ENCODE peak calls at places on chromosome 4, in four cellular contexts. One of them, this sample, is unnamed.
A peak's percentile ranks its signal among the peaks of the same experiment; 100 is the strongest.

GRCh38 chr4:108036252-108036651 is 46.6 kb downstream of the HADH start:
- DNase-seq in cardiac muscle cell: no peak
- DNase-seq in right cardiac atrium: no peak
- DNase-seq in heart right ventricle: no peak
- DNase-seq in this sample: no peak

GRCh38 chr4:69858683-69859082 is 1.3 kb downstream of the SULT1E1 start:
- DNase-seq in cardiac muscle cell: peak; percentile 75
- DNase-seq in right cardiac atrium: no peak
- DNase-seq in heart right ventricle: no peak
- DNase-seq in this sample: no peak

GRCh38 chr4:73589261-73589847 is 30.9 kb downstream of the RASSF6 start:
- DNase-seq in cardiac muscle cell: peak; percentile 86
- DNase-seq in right cardiac atrium: no peak
- DNase-seq in heart right ventricle: no peak
- DNase-seq in this sample: no peak

GRCh38 chr4:81194286-81194685 is 20.7 kb downstream of the PRKG2 start:
- DNase-seq in cardiac muscle cell: no peak
- DNase-seq in right cardiac atrium: no peak
- DNase-seq in heart right ventricle: no peak
- DNase-seq in this sample: no peak

GRCh38 chr4:76305971-76306881 is at the start of gene STBD1:
- DNase-seq in cardiac muscle cell: peak; percentile 65
- DNase-seq in right cardiac atrium: peak; percentile 92
- DNase-seq in heart right ventricle: peak; percentile 85
- DNase-seq in this sample: peak; percentile 91

GRCh38 chr4:150237110-150237852 is 159.0 kb downstream of the DCLK2 start:
- DNase-seq in cardiac muscle cell: peak; percentile 85
- DNase-seq in right cardiac atrium: no peak
- DNase-seq in heart right ventricle: no peak
- DNase-seq in this sample: no peak

GRCh38 chr4:158333820-158334219 is 123.5 kb downstream of the TMEM144 start:
- DNase-seq in cardiac muscle cell: no peak
- DNase-seq in right cardiac atrium: no peak
- DNase-seq in heart right ventricle: no peak
- DNase-seq in this sample: no peak

GRCh38 chr4:126954537-126955291 is 678.0 kb upstream of the INTU start:
- DNase-seq in cardiac muscle cell: no peak
- DNase-seq in right cardiac atrium: no peak
- DNase-seq in heart right ventricle: no peak
- DNase-seq in this sample: no peak

GRCh38 chr4:107035711-107036601 is at the start of gene DKK2:
- DNase-seq in cardiac muscle cell: peak; percentile 33
- DNase-seq in right cardiac atrium: peak; percentile 67
- DNase-seq in heart right ventricle: no peak
- DNase-seq in this sample: peak; percentile 73

GRCh38 chr4:37892641-37893040 is 1.8 kb downstream of the TBC1D1 start:
- DNase-seq in cardiac muscle cell: no peak
- DNase-seq in right cardiac atrium: no peak
- DNase-seq in heart right ventricle: no peak
- DNase-seq in this sample: peak; percentile 86

GRCh38 chr4:74374561-74375327 is 9.8 kb downstream of the EREG start:
- DNase-seq in cardiac muscle cell: peak; percentile 83
- DNase-seq in right cardiac atrium: peak; percentile 51
- DNase-seq in heart right ventricle: no peak
- DNase-seq in this sample: no peak

GRCh38 chr4:48339642-48340041 is 1.7 kb upstream of the SLAIN2 start:
- DNase-seq in cardiac muscle cell: no peak
- DNase-seq in right cardiac atrium: no peak
- DNase-seq in heart right ventricle: no peak
- DNase-seq in this sample: no peak

GRCh38 chr4:180695851-180696250 is 1547.4 kb upstream of the TENM3 start:
- DNase-seq in cardiac muscle cell: peak; percentile 1
- DNase-seq in right cardiac atrium: no peak
- DNase-seq in heart right ventricle: no peak
- DNase-seq in this sample: no peak

GRCh38 chr4:107243141-107243779 is 207.1 kb upstream of the DKK2 start:
- DNase-seq in cardiac muscle cell: no peak
- DNase-seq in right cardiac atrium: no peak
- DNase-seq in heart right ventricle: no peak
- DNase-seq in this sample: no peak

GRCh38 chr4:138831943-138832342 is 183.6 kb upstream of the NOCT start:
- DNase-seq in cardiac muscle cell: no peak
- DNase-seq in right cardiac atrium: no peak
- DNase-seq in heart right ventricle: no peak
- DNase-seq in this sample: no peak

GRCh38 chr4:128668566-128668965 is 140.9 kb upstream of the JADE1 start:
- DNase-seq in cardiac muscle cell: no peak
- DNase-seq in right cardiac atrium: no peak
- DNase-seq in heart right ventricle: no peak
- DNase-seq in this sample: no peak

GRCh38 chr4:181909368-181909767 is 333.8 kb upstream of the TENM3 start:
- DNase-seq in cardiac muscle cell: peak; percentile 49
- DNase-seq in right cardiac atrium: no peak
- DNase-seq in heart right ventricle: no peak
- DNase-seq in this sample: no peak

GRCh38 chr4:71206763-71207162 is 132.1 kb upstream of the SLC4A4 start:
- DNase-seq in cardiac muscle cell: no peak
- DNase-seq in right cardiac atrium: no peak
- DNase-seq in heart right ventricle: no peak
- DNase-seq in this sample: no peak

GRCh38 chr4:85210353-85210752 is 243.9 kb upstream of the WDFY3 start:
- DNase-seq in cardiac muscle cell: no peak
- DNase-seq in right cardiac atrium: no peak
- DNase-seq in heart right ventricle: no peak
- DNase-seq in this sample: no peak

GRCh38 chr4:1368421-1369090 is 21.5 kb downstream of the UVSSA start:
- DNase-seq in cardiac muscle cell: no peak
- DNase-seq in right cardiac atrium: no peak
- DNase-seq in heart right ventricle: no peak
- DNase-seq in this sample: peak; percentile 69

GRCh38 chr4:5784960-5785611 is 74.1 kb downstream of the EVC start:
- DNase-seq in cardiac muscle cell: peak; percentile 20
- DNase-seq in right cardiac atrium: no peak
- DNase-seq in heart right ventricle: no peak
- DNase-seq in this sample: peak; percentile 17

GRCh38 chr4:10212901-10213300 is 96.3 kb upstream of the WDR1 start:
- DNase-seq in cardiac muscle cell: no peak
- DNase-seq in right cardiac atrium: no peak
- DNase-seq in heart right ventricle: no peak
- DNase-seq in this sample: no peak

GRCh38 chr4:184456337-184456736 is 18.0 kb downstream of the IRF2 start:
- DNase-seq in cardiac muscle cell: no peak
- DNase-seq in right cardiac atrium: no peak
- DNase-seq in heart right ventricle: no peak
- DNase-seq in this sample: no peak

GRCh38 chr4:167000141-167000852 is 234.0 kb downstream of the SPOCK3 start:
- DNase-seq in cardiac muscle cell: no peak
- DNase-seq in right cardiac atrium: no peak
- DNase-seq in heart right ventricle: no peak
- DNase-seq in this sample: no peak

GRCh38 chr4:184163813-184164212 is 53.9 kb downstream of the ENPP6 start:
- DNase-seq in cardiac muscle cell: peak; percentile 55
- DNase-seq in right cardiac atrium: peak; percentile 75
- DNase-seq in heart right ventricle: peak; percentile 57
- DNase-seq in this sample: no peak

GRCh38 chr4:11312389-11312788 is 116.3 kb downstream of the HS3ST1 start:
- DNase-seq in cardiac muscle cell: peak; percentile 68
- DNase-seq in right cardiac atrium: peak; percentile 42
- DNase-seq in heart right ventricle: no peak
- DNase-seq in this sample: no peak

GRCh38 chr4:122577808-122578781 is 42.8 kb downstream of the IL21 start:
- DNase-seq in cardiac muscle cell: peak; percentile 56
- DNase-seq in right cardiac atrium: peak; percentile 31
- DNase-seq in heart right ventricle: no peak
- DNase-seq in this sample: no peak

GRCh38 chr4:168388890-168389289 is 70.3 kb upstream of the DDX60 start:
- DNase-seq in cardiac muscle cell: peak; percentile 38
- DNase-seq in right cardiac atrium: no peak
- DNase-seq in heart right ventricle: no peak
- DNase-seq in this sample: no peak

GRCh38 chr4:138561276-138561880 is 319.2 kb upstream of the SLC7A11 start:
- DNase-seq in cardiac muscle cell: no peak
- DNase-seq in right cardiac atrium: peak; percentile 37
- DNase-seq in heart right ventricle: no peak
- DNase-seq in this sample: peak; percentile 61

GRCh38 chr4:99585521-99585920 is 10.9 kb downstream of the MTTP start:
- DNase-seq in cardiac muscle cell: no peak
- DNase-seq in right cardiac atrium: no peak
- DNase-seq in heart right ventricle: no peak
- DNase-seq in this sample: no peak

GRCh38 chr4:1792832-1793495 is at the start of gene FGFR3:
- DNase-seq in cardiac muscle cell: peak; percentile 34
- DNase-seq in right cardiac atrium: peak; percentile 80
- DNase-seq in heart right ventricle: peak; percentile 52
- DNase-seq in this sample: no peak

GRCh38 chr4:78928835-78929234 is 10.4 kb downstream of the PAQR3 start:
- DNase-seq in cardiac muscle cell: no peak
- DNase-seq in right cardiac atrium: peak; percentile 26
- DNase-seq in heart right ventricle: no peak
- DNase-seq in this sample: peak; percentile 57

DNA sequence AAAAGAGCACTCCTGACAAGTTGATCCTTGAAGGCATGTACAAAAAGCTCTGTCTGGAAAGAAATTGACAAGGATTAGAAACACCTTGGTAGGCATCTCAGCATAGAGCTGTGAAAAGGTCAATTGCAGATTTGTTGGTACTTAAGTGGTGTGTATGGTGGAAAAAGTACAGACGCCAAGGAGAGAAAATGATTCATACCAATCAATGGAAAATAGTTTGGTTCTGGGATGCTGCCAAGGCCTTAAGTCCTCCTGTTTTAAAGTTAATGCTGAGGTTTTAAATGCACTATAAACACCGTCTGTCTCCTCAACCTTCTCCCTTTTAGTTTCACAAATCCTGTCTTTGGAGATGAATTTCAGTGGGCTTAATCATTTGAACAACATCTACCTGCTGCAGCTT is 524.1 kb downstream of the IL15 start:
- DNase-seq in cardiac muscle cell: no peak
- DNase-seq in right cardiac atrium: no peak
- DNase-seq in heart right ventricle: no peak
- DNase-seq in this sample: no peak
- H3K27me3 ChIP-seq in cardiac muscle cell: no peaks in the 10 kb centered on the region
- H3K27me3 ChIP-seq in right cardiac atrium: no peaks in the 10 kb centered on the region
- H3K27me3 ChIP-seq in heart right ventricle: no peaks in the 10 kb centered on the region
- H3K27me3 ChIP-seq in this sample: no peaks in the 10 kb centered on the region

GRCh38 chr4:120049732-120050494 is 16.7 kb downstream of the MAD2L1 start:
- DNase-seq in cardiac muscle cell: peak; percentile 90
- DNase-seq in right cardiac atrium: peak; percentile 77
- DNase-seq in heart right ventricle: peak; percentile 21
- DNase-seq in this sample: peak; percentile 73
- H3K4me3 ChIP-seq in cardiac muscle cell: no peak overlapping the region
- H3K4me3 ChIP-seq in right cardiac atrium: no peak overlapping the region
- H3K4me3 ChIP-seq in heart right ventricle: peak overlapping the region; percentile 26
- H3K4me3 ChIP-seq in this sample: no peak overlapping the region

GRCh38 chr4:82798168-82799005 is at the start of gene SCD5:
- DNase-seq in cardiac muscle cell: peak; percentile 90
- DNase-seq in right cardiac atrium: peak; percentile 92
- DNase-seq in heart right ventricle: peak; percentile 75
- DNase-seq in this sample: peak; percentile 83
- H3K27me3 ChIP-seq in cardiac muscle cell: peaks cover 95% of the 10 kb centered on the region
- H3K27me3 ChIP-seq in right cardiac atrium: no peaks in the 10 kb centered on the region
- H3K27me3 ChIP-seq in heart right ventricle: no peaks in the 10 kb centered on the region
- H3K27me3 ChIP-seq in this sample: peaks cover 33% of the 10 kb centered on the region

DNA sequence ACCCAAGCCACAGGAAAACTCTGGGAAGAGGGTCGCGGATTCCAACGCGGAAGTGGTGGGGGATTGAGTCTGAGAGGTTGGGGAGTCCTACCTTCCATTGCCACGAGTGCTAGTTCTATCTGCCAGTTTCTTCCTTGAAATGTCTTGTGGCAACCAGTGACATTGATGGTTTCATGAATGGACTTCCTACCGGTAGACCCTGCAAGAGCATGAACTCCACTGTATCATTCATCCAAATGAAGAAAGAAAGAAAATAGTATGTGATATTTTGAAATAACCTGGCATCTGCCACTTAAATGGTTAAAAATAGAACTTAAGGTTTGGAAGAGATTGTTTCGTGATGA is 1.1 kb upstream of the SLC10A7 start:
- DNase-seq in cardiac muscle cell: peak; percentile 7
- DNase-seq in right cardiac atrium: no peak
- DNase-seq in heart right ventricle: no peak
- DNase-seq in this sample: no peak
- H3K4me3 ChIP-seq in cardiac muscle cell: peak overlapping the region; percentile 83
- H3K4me3 ChIP-seq in right cardiac atrium: peak overlapping the region; percentile 98
- H3K4me3 ChIP-seq in heart right ventricle: peak overlapping the region; percentile 67
- H3K4me3 ChIP-seq in this sample: peak overlapping the region; percentile 80

DNA sequence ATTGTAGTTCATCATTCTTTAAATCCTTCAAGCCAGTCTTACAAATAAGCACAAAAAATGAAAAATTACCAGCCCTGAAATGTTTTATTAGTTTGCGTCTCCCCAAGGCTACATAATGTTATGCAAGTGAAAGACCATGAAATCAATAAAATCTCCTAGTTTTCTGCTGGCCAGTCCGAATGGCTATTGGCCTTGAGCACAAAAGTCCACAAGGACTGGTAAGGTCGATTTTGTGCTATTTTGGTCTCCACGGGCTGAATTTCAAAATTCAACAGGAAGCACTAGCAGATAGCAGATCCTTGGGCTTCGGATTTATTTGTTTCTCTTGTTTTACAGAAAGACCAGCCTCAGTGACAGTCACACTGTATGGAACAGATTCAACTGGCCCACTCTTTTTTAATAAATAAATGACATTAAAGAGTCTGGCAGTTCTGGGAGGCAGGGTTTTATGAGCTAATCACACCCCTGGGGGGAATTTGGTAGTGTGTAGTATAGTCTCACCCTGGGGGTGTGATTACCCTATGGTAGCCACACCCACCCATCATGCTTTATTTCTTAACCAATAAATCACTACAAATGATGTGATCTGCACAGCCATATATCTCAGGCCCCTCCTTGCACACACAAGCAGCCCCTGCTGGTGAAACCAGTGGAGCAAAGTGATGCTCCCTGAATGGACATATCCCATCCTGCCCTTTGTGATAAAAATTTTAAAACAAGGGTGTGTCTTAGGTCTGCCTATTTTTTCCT is 51.1 kb upstream of the TMEM33 start:
- DNase-seq in cardiac muscle cell: no peak
- DNase-seq in right cardiac atrium: no peak
- DNase-seq in heart right ventricle: no peak
- DNase-seq in this sample: no peak
- H3K27me3 ChIP-seq in cardiac muscle cell: peaks cover 87% of the 10 kb centered on the region
- H3K27me3 ChIP-seq in right cardiac atrium: no peaks in the 10 kb centered on the region
- H3K27me3 ChIP-seq in heart right ventricle: peaks cover 8% of the 10 kb centered on the region
- H3K27me3 ChIP-seq in this sample: peaks cover 35% of the 10 kb centered on the region

GRCh38 chr4:163550869-163551267 is 56.4 kb downstream of the TMA16 start:
- DNase-seq in cardiac muscle cell: no peak
- DNase-seq in right cardiac atrium: no peak
- DNase-seq in heart right ventricle: no peak
- DNase-seq in this sample: no peak
- H3K4me3 ChIP-seq in cardiac muscle cell: no peak overlapping the region
- H3K4me3 ChIP-seq in right cardiac atrium: no peak overlapping the region
- H3K4me3 ChIP-seq in heart right ventricle: no peak overlapping the region
- H3K4me3 ChIP-seq in this sample: no peak overlapping the region

This sample was measured in spleen.